ENCODE peak calls at places on chromosomes 6 and 20, in seven cellular contexts. S, D, N, C, B, Z and I are unnamed samples.

GRCh38 chr6:34922177-34922663 is 33.2 kb downstream of the ANKS1A start:
- DNase-seq in S (no peak), D (peak), N (no peak), C (no peak), B (no peak), Z (no peak), I (no peak)

GRCh38 chr6:98946877-98947410 is 802 bp downstream of the FBXL4 start:
- DNase-seq in S (no peak), D (peak), N (no peak), C (peak), B (peak), Z (peak), I (peak)

GRCh38 chr6:39897699-39898098 is 36.6 kb downstream of the MOCS1 start:
- DNase-seq in S (peak), D (no peak), N (no peak), C (no peak), B (peak), Z (no peak), I (no peak)

GRCh38 chr6:2546941-2547716 is 203.6 kb downstream of the MYLK4 start:
- DNase-seq in S (no peak), D (no peak), N (no peak), C (no peak), B (no peak), Z (no peak), I (no peak)

GRCh38 chr6:100514603-100515002 is 49.9 kb upstream of the SIM1 start:
- DNase-seq in S (no peak), D (no peak), N (no peak), C (no peak), B (no peak), Z (no peak), I (no peak)

GRCh38 chr20:10653593-10654288 is 20.1 kb downstream of the JAG1 start:
- DNase-seq in S (no peak), D (no peak), N (no peak), C (no peak), B (peak), Z (no peak), I (peak)

GRCh38 chr6:150891886-150892485 is 26.5 kb downstream of the MTHFD1L start:
- DNase-seq in S (peak), D (peak), N (peak), C (no peak), B (peak), Z (peak), I (peak)

GRCh38 chr6:150150821-150151646 is 8.2 kb downstream of the PPP1R14C start:
- DNase-seq in S (no peak), D (no peak), N (no peak), C (no peak), B (peak), Z (peak), I (peak)

GRCh38 chr20:52242237-52243230 is 51.0 kb upstream of the ZFP64 start:
- DNase-seq in S (peak), D (peak), N (no peak), C (no peak), B (no peak), Z (no peak), I (no peak)

GRCh38 chr6:14981960-14982359 is 263.9 kb upstream of the JARID2 start:
- DNase-seq in S (no peak), D (peak), N (no peak), C (no peak), B (no peak), Z (no peak), I (no peak)

GRCh38 chr6:43759157-43759925 is 10.7 kb upstream of the VEGFA start:
- DNase-seq in S (no peak), D (no peak), N (peak), C (no peak), B (no peak), Z (no peak), I (no peak)

GRCh38 chr6:119205911-119206617 is 127.6 kb upstream of the FAM184A start:
- DNase-seq in S (no peak), D (no peak), N (no peak), C (no peak), B (no peak), Z (no peak), I (no peak)

GRCh38 chr6:145836767-145837166 is 22.2 kb upstream of the FBXO30 start:
- DNase-seq in S (no peak), D (no peak), N (no peak), C (no peak), B (no peak), Z (no peak), I (no peak)

GRCh38 chr6:26197736-26198625 is 110.8 kb downstream of the HFE start:
- DNase-seq in S (peak), D (peak), N (no peak), C (peak), B (peak), Z (peak), I (peak)

GRCh38 chr6:33794910-33795615 is 6.1 kb upstream of the LEMD2 start:
- DNase-seq in S (peak), D (no peak), N (no peak), C (no peak), B (no peak), Z (peak), I (no peak)

GRCh38 chr6:32113386-32114352 is 4.5 kb upstream of the TNXB start:
- DNase-seq in S (peak), D (no peak), N (peak), C (peak), B (peak), Z (peak), I (peak)

GRCh38 chr20:10780901-10781300 is 107.1 kb upstream of the JAG1 start:
- DNase-seq in S (no peak), D (no peak), N (no peak), C (no peak), B (no peak), Z (no peak), I (no peak)

GRCh38 chr20:38937978-38938473 is 11.8 kb downstream of the FAM83D start:
- DNase-seq in S (no peak), D (no peak), N (no peak), C (no peak), B (no peak), Z (no peak), I (no peak)

GRCh38 chr6:164227952-164228522 is 813.5 kb downstream of the QKI start:
- DNase-seq in S (no peak), D (no peak), N (no peak), C (no peak), B (no peak), Z (no peak), I (no peak)

GRCh38 chr20:59884494-59884893 is 48.9 kb downstream of the SYCP2 start:
- DNase-seq in S (no peak), D (no peak), N (no peak), C (no peak), B (no peak), Z (no peak), I (no peak)

GRCh38 chr6:16206595-16207037 is 31.8 kb upstream of the GMPR start:
- DNase-seq in S (peak), D (peak), N (no peak), C (no peak), B (peak), Z (peak), I (peak)

GRCh38 chr6:170222498-170223471 is 68.1 kb downstream of the DLL1 start:
- DNase-seq in S (no peak), D (no peak), N (no peak), C (no peak), B (no peak), Z (peak), I (no peak)

GRCh38 chr20:18496042-18496441 is 983 bp downstream of the RBBP9 start:
- DNase-seq in S (peak), D (peak), N (no peak), C (no peak), B (no peak), Z (no peak), I (peak)

GRCh38 chr6:35638679-35639078 is 50.0 kb downstream of the FKBP5 start:
- DNase-seq in S (no peak), D (no peak), N (no peak), C (no peak), B (no peak), Z (no peak), I (no peak)

GRCh38 chr6:25487012-25487411 is 165.0 kb upstream of the SCGN start:
- DNase-seq in S (no peak), D (no peak), N (no peak), C (no peak), B (no peak), Z (no peak), I (no peak)

GRCh38 chr6:24689964-24690363 is 23.1 kb downstream of the ACOT13 start:
- DNase-seq in S (no peak), D (no peak), N (no peak), C (no peak), B (no peak), Z (no peak), I (no peak)

GRCh38 chr20:58852559-58853271 is at the start of gene GNAS:
- DNase-seq in S (peak), D (peak), N (peak), C (peak), B (peak), Z (peak), I (peak)

GRCh38 chr6:48101277-48101676 is 9.7 kb downstream of the PTCHD4 start:
- DNase-seq in S (no peak), D (no peak), N (no peak), C (no peak), B (no peak), Z (no peak), I (no peak)

GRCh38 chr20:50585214-50585613 is 75.0 kb downstream of the PTPN1 start:
- DNase-seq in S (no peak), D (no peak), N (no peak), C (no peak), B (no peak), Z (no peak), I (no peak)

GRCh38 chr6:125899726-125900182 is 56.8 kb upstream of the HINT3 start:
- DNase-seq in S (peak), D (no peak), N (no peak), C (no peak), B (no peak), Z (no peak), I (no peak)
- TF ChIP-seq CTCF in S (no peak), D (no peak), N (no peak), C (peak), B (no peak), Z (no peak), I (no peak)

DNA sequence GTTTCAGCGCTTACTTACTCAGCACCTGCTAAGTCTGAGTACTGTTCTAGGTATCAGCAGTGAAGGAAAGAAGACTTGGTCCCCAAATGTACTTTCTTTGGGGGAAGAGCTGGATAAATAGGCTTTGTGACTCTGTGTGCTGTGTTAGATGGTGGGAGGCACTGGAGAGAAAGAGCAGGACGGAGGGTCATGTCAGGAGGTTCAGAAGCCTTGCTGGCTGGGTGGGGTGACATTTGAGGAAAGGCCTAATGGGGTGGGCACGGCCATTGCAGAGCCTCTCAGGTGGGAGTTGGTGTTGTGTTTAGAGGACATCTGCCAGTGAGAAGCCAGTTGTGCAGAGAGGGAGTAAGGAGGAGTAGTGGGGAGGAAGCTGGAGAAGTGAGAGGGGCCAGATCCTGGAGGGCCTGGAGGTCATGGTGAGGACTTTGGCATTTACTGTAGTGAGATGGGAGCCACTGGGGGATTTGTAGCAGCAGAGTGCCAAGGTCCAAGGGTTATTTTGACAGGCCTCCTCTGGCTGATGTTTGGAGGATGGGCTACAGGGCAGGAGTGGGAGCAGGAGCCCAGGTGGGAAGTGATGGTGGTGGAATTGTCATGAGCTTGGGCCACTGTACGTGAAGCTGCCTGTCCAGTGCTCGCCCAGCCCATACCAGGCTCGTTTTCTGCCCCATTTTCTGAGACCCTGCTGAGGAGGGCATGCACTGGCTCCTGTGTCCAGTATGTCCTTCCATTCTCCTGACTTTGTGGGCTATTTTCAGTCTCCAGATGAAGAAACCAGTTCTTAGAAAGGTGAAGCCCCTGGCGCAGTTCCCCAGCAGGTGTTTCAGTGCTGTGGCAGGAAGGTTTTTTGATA is 886 bp downstream of the SDCBP2 start:
- DNase-seq in S (no peak), D (no peak), N (no peak), C (no peak), B (peak), Z (peak), I (peak)
- H3K4me3 ChIP-seq in S (no peak), D (no peak), N (no peak), C (no peak), B (peak), Z (peak), I (no peak)

GRCh38 chr20:44407402-44408184 is 52.1 kb downstream of the HNF4A start:
- DNase-seq in S (no peak), D (no peak), N (no peak), C (peak), B (peak), Z (peak), I (no peak)
- H3K27ac ChIP-seq in S (no peak), D (no peak), N (no peak), C (no peak), B (peak), Z (peak), I (no peak)

GRCh38 chr6:53306819-53307347 is 41.9 kb downstream of the ELOVL5 start:
- DNase-seq in S (no peak), D (no peak), N (no peak), C (no peak), B (no peak), Z (no peak), I (no peak)
- TF ChIP-seq CTCF in S (no peak), D (no peak), N (no peak), C (no peak), B (no peak), Z (no peak), I (no peak)

GRCh38 chr20:3071266-3071609 is 182 bp upstream of the OXT start:
- DNase-seq in S (no peak), D (no peak), N (no peak), C (no peak), B (no peak), Z (no peak), I (no peak)
- H3K4me3 ChIP-seq in S (peak), D (no peak), N (peak), C (peak), B (peak), Z (peak), I (no peak)

GRCh38 chr6:134058622-134059366 is 6.4 kb upstream of the SLC2A12 start:
- DNase-seq in S (no peak), D (no peak), N (peak), C (no peak), B (no peak), Z (no peak), I (no peak)

GRCh38 chr6:134060491-134061106 is 8.2 kb upstream of the SLC2A12 start:
- DNase-seq in S (peak), D (no peak), N (no peak), C (no peak), B (no peak), Z (no peak), I (no peak)

GRCh38 chr6:134052776-134053120 is 324 bp upstream of the SLC2A12 start:
- DNase-seq in S (no peak), D (no peak), N (no peak), C (no peak), B (no peak), Z (no peak), I (no peak)

GRCh38 chr6:134057478-134057877 is 5.1 kb upstream of the SLC2A12 start:
- DNase-seq in S (no peak), D (no peak), N (no peak), C (no peak), B (no peak), Z (no peak), I (no peak)

GRCh38 chr6:134056046-134056445 is 3.6 kb upstream of the SLC2A12 start:
- DNase-seq in S (no peak), D (no peak), N (no peak), C (no peak), B (no peak), Z (no peak), I (no peak)
- H3K27ac ChIP-seq in S (no peak), D (no peak), N (no peak), C (no peak), B (no peak), Z (no peak), I (no peak)

GRCh38 chr6:142537612-142538478 is 236.0 kb downstream of the ADGRG6 start:
- DNase-seq in S (peak), D (peak), N (no peak), C (no peak), B (no peak), Z (no peak), I (no peak)
- TF ChIP-seq CTCF in S (peak), D (peak), N (peak), C (peak), B (no peak), Z (no peak), I (no peak)

GRCh38 chr6:167336818-167337217 is 11.9 kb downstream of the TTLL2 start:
- DNase-seq in S (no peak), D (no peak), N (no peak), C (no peak), B (no peak), Z (no peak), I (no peak)

GRCh38 chr6:167337675-167338449 is 13.0 kb downstream of the TTLL2 start:
- DNase-seq in S (no peak), D (no peak), N (no peak), C (no peak), B (no peak), Z (no peak), I (no peak)

GRCh38 chr6:167338551-167339117 is 13.7 kb downstream of the TTLL2 start:
- DNase-seq in S (peak), D (no peak), N (no peak), C (no peak), B (no peak), Z (no peak), I (no peak)

GRCh38 chr6:167341038-167341613 is 16.2 kb downstream of the TTLL2 start:
- DNase-seq in S (no peak), D (no peak), N (no peak), C (no peak), B (no peak), Z (no peak), I (no peak)

DNA sequence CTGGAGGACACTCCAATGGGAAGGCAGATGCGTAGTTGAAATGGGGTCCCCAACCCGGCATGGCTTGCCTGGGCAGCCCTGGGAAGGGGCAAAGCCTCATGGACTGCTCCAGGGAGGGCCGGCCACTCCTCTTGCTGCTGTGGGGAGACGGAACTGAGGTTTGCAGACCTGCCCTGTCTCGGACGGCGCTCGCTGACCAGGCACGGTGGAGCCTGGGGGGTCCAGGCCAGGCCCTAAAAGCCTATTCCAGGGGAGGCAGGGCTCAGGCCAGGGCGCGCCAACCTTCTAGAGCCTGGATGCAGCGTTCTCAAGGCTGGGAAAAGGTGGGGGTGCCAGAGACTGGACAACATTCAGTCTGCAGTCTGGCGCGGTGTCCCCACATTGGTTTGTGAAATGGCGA is 12.3 kb downstream of the TTLL2 start:
- DNase-seq in S (no peak), D (no peak), N (no peak), C (no peak), B (no peak), Z (no peak), I (no peak)
- H3K4me3 ChIP-seq in S (no peak), D (no peak), N (no peak), C (no peak), B (no peak), Z (no peak), I (no peak)